ENCODE peak calls at places on chromosomes 2 and 18, in ten cellular contexts. D is cardiac muscle cell, B is choroid plexus epithelial cell, Z is kidney, I is GM12864, K is foreskin keratinocyte, V is cardiac fibroblast, Y is upper lobe of right lung, L is astrocyte of the spinal cord, W is BJ. X is an unnamed sample.

GRCh38 chr2:201697899-201698298 is 545 bp downstream of the MPP4 start:
- DNase-seq in D (peak; percentile 70), B (peak; percentile 88), Z (no peak), I (no peak), K (peak; percentile 28), V (peak; percentile 90), Y (no peak), L (peak; percentile 84), W (peak; percentile 71), X (peak; percentile 86)

GRCh38 chr2:9993490-9994165 is 42.1 kb downstream of the GRHL1 start:
- DNase-seq in D (peak; percentile 22), B (no peak), Z (no peak), I (no peak), K (no peak), V (no peak), Y (no peak), L (no peak), W (peak; percentile 59), X (no peak)

GRCh38 chr2:137194111-137194510 is 428.8 kb downstream of the THSD7B start:
- DNase-seq in D (no peak), B (no peak), Z (no peak), I (no peak), K (no peak), V (no peak), Y (no peak), L (no peak), W (no peak), X (no peak)

GRCh38 chr2:12584337-12584736 is 132.4 kb upstream of the TRIB2 start:
- DNase-seq in D (no peak), B (no peak), Z (no peak), I (no peak), K (no peak), V (no peak), Y (no peak), L (no peak), W (no peak), X (no peak)

GRCh38 chr2:54454548-54454921 is 1.6 kb upstream of the SPTBN1 start:
- DNase-seq in D (no peak), B (no peak), Z (no peak), I (no peak), K (no peak), V (no peak), Y (no peak), L (no peak), W (no peak), X (no peak)

GRCh38 chr2:198232281-198232680 is 427.9 kb downstream of the PLCL1 start:
- DNase-seq in D (no peak), B (no peak), Z (no peak), I (no peak), K (no peak), V (no peak), Y (no peak), L (no peak), W (no peak), X (no peak)

GRCh38 chr2:97761192-97761591 is 47.8 kb downstream of the ZAP70 start:
- DNase-seq in D (no peak), B (no peak), Z (peak; percentile 75), I (no peak), K (no peak), V (no peak), Y (no peak), L (no peak), W (no peak), X (no peak)

GRCh38 chr2:10169581-10169980 is 47.0 kb downstream of the RRM2 start:
- DNase-seq in D (peak; percentile 36), B (no peak), Z (no peak), I (no peak), K (no peak), V (peak; percentile 15), Y (no peak), L (no peak), W (no peak), X (peak; percentile 19)

GRCh38 chr18:77065221-77065981 is 67.2 kb downstream of the MBP start:
- DNase-seq in D (peak; percentile 97), B (peak; percentile 99), Z (no peak), I (no peak), K (peak; percentile 68), V (peak; percentile 96), Y (peak; percentile 83), L (peak; percentile 94), W (peak; percentile 75), X (peak; percentile 94)

GRCh38 chr18:3120356-3120755 is 99.4 kb downstream of the MYOM1 start:
- DNase-seq in D (no peak), B (no peak), Z (no peak), I (no peak), K (no peak), V (no peak), Y (no peak), L (no peak), W (no peak), X (no peak)

GRCh38 chr18:12245793-12246135 is 8.4 kb upstream of the CIDEA start:
- DNase-seq in D (no peak), B (no peak), Z (no peak), I (no peak), K (no peak), V (no peak), Y (no peak), L (no peak), W (no peak), X (no peak)

DNA sequence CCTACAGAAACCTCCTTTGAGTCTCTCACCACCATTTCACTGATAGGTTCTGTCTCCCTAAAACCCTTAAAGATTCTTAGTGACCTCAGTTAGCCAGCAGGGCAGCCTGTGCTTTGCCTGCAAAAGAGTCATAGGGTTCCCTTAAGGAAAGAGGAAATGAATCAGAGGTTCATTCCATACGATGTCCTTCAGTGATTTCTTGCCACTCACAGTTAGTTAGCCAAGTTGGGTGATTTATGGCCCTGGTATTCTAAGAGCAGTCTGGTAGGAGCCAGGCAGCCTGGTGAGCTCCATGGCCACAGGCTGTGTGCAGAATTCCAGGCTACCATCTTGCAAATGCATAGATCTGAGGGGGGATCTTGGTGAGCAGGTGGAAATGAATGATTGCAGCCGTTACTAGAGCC is 18.7 kb upstream of the CCBE1 start:
- DNase-seq in D (peak; percentile 90), B (peak; percentile 88), Z (no peak), I (no peak), K (peak; percentile 87), V (peak; percentile 98), Y (no peak), L (peak; percentile 88), W (no peak), X (peak; percentile 95)
- TF ChIP-seq CTCF in D (no peak), B (peak; percentile 26), Z (no peak), I (no peak), K (peak; percentile 21), V (peak; percentile 25), Y (no peak), L (no peak), W (peak; percentile 12), X (peak; percentile 16)

GRCh38 chr2:164911832-164912231 is 43.5 kb downstream of the SLC38A11 start:
- DNase-seq in D (no peak), B (no peak), Z (no peak), I (no peak), K (no peak), V (peak; percentile 43), Y (no peak), L (no peak), W (no peak), X (no peak)

GRCh38 chr2:164913011-164913410 is 42.3 kb downstream of the SLC38A11 start:
- DNase-seq in D (no peak), B (no peak), Z (no peak), I (no peak), K (no peak), V (no peak), Y (no peak), L (no peak), W (no peak), X (no peak)

GRCh38 chr2:164913640-164914346 is 41.5 kb downstream of the SLC38A11 start:
- DNase-seq in D (peak; percentile 48), B (peak; percentile 70), Z (no peak), I (no peak), K (peak; percentile 41), V (peak; percentile 58), Y (no peak), L (peak; percentile 26), W (no peak), X (peak; percentile 15)

GRCh38 chr2:164906947-164907346 is 48.4 kb downstream of the SLC38A11 start:
- DNase-seq in D (no peak), B (no peak), Z (no peak), I (no peak), K (no peak), V (no peak), Y (no peak), L (no peak), W (no peak), X (no peak)

GRCh38 chr2:164910091-164910899 is 45.0 kb downstream of the SLC38A11 start:
- DNase-seq in D (no peak), B (peak; percentile 94), Z (no peak), I (no peak), K (peak; percentile 61), V (peak; percentile 58), Y (no peak), L (peak; percentile 60), W (no peak), X (peak; percentile 77)
- TF ChIP-seq CTCF in D (no peak), B (no peak), Z (no peak), I (no peak), K (no peak), V (no peak), Y (no peak), L (no peak), W (no peak), X (no peak)

DNA sequence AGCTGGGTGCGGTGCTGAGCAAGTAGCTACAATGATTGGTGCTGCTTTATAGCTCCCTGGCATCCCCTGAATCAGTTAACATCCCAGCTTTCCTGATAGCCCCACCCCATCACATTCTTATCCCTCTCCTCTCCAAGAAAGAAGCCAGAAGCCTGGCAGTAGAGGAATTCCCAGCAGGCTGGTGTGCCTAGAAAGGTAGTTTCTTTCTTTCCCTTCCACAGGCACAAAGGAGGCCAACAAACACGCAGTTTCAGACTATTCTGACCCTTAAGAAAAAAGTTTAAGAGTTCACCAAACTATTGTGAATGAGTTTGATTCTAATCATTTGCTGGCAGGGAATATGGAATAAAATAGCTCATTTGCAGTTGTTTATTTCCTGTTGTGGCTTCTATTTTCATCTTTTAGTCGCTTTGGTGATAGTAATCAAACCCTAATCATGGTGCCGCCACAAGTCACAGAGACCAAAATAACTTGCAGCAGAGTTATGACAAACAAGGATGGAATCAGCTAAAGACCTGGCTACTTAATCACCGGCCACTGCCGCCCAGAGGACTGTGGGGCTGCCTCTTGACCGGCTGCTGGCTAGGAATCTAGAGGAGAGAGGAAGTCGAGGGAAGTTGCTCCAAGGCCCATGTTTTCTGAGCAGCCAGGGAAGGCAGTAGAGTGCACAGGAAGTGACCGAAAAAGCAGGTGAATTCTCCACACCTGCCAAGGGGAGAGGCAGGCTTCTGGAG is 4.9 kb upstream of the SMAD7 start:
- DNase-seq in D (peak; percentile 72), B (peak; percentile 69), Z (peak; percentile 92), I (no peak), K (no peak), V (peak; percentile 92), Y (no peak), L (peak; percentile 78), W (peak; percentile 78), X (peak; percentile 85)
- TF ChIP-seq CTCF in D (peak; percentile 22), B (peak; percentile 13), Z (no peak), I (no peak), K (peak; percentile 17), V (peak; percentile 7), Y (no peak), L (no peak), W (peak; percentile 22), X (peak; percentile 25)

GRCh38 chr18:48336332-48336731 is 72.9 kb downstream of the ZBTB7C start:
- DNase-seq in D (peak; percentile 28), B (peak; percentile 41), Z (no peak), I (no peak), K (no peak), V (peak; percentile 13), Y (no peak), L (no peak), W (no peak), X (no peak)
- TF ChIP-seq CTCF in D (peak; percentile 34), B (peak; percentile 64), Z (no peak), I (no peak), K (peak; percentile 65), V (peak; percentile 20), Y (peak; percentile 33), L (no peak), W (no peak), X (no peak)

GRCh38 chr2:31296641-31297287 is 62.8 kb downstream of the EHD3 start:
- DNase-seq in D (no peak), B (peak; percentile 63), Z (no peak), I (no peak), K (no peak), V (peak; percentile 43), Y (no peak), L (peak; percentile 42), W (no peak), X (peak; percentile 48)
- TF ChIP-seq CTCF in D (no peak), B (peak; percentile 27), Z (no peak), I (no peak), K (no peak), V (no peak), Y (no peak), L (no peak), W (no peak), X (no peak)

X was measured in IMR-90.